ENCODE peak calls at places on chromosomes 11 and 22, in seven cellular contexts. One of them, this sample, is unnamed.
A peak's percentile ranks its signal among the peaks of the same experiment; 100 is the strongest.

GRCh38 chr11:73330569-73331093 is 22.6 kb downstream of the ARHGEF17 start:
- DNase-seq in head of caudate nucleus: no peak
- DNase-seq in uterus: no peak
- DNase-seq in fibroblast of villous mesenchyme: peak; percentile 63
- DNase-seq in GM23248: peak; percentile 69
- DNase-seq in activated naive CD4-positive, alpha-beta T cell: no peak
- DNase-seq in stromal cell of bone marrow: no peak
- DNase-seq in this sample: no peak

GRCh38 chr22:20437253-20438065 is at the start of gene SCARF2:
- DNase-seq in head of caudate nucleus: no peak
- DNase-seq in uterus: peak; percentile 62
- DNase-seq in fibroblast of villous mesenchyme: peak; percentile 67
- DNase-seq in GM23248: peak; percentile 78
- DNase-seq in activated naive CD4-positive, alpha-beta T cell: no peak
- DNase-seq in stromal cell of bone marrow: no peak
- DNase-seq in this sample: no peak

GRCh38 chr11:120863359-120863758 is 160.5 kb upstream of the TBCEL start:
- DNase-seq in head of caudate nucleus: no peak
- DNase-seq in uterus: no peak
- DNase-seq in fibroblast of villous mesenchyme: no peak
- DNase-seq in GM23248: peak; percentile 84
- DNase-seq in activated naive CD4-positive, alpha-beta T cell: no peak
- DNase-seq in stromal cell of bone marrow: peak; percentile 29
- DNase-seq in this sample: no peak

GRCh38 chr22:48708558-48709245 is 1119.0 kb downstream of the BRD1 start:
- DNase-seq in head of caudate nucleus: no peak
- DNase-seq in uterus: no peak
- DNase-seq in fibroblast of villous mesenchyme: no peak
- DNase-seq in GM23248: no peak
- DNase-seq in activated naive CD4-positive, alpha-beta T cell: no peak
- DNase-seq in stromal cell of bone marrow: no peak
- DNase-seq in this sample: no peak

GRCh38 chr22:50302564-50302963 is 4.9 kb downstream of the PLXNB2 start:
- DNase-seq in head of caudate nucleus: no peak
- DNase-seq in uterus: peak; percentile 51
- DNase-seq in fibroblast of villous mesenchyme: no peak
- DNase-seq in GM23248: peak; percentile 17
- DNase-seq in activated naive CD4-positive, alpha-beta T cell: no peak
- DNase-seq in stromal cell of bone marrow: no peak
- DNase-seq in this sample: no peak

GRCh38 chr11:27653990-27654758 is 46.1 kb downstream of the BDNF start:
- DNase-seq in head of caudate nucleus: no peak
- DNase-seq in uterus: no peak
- DNase-seq in fibroblast of villous mesenchyme: no peak
- DNase-seq in GM23248: no peak
- DNase-seq in activated naive CD4-positive, alpha-beta T cell: no peak
- DNase-seq in stromal cell of bone marrow: no peak
- DNase-seq in this sample: no peak

GRCh38 chr11:57323503-57324153 is 1.1 kb downstream of the TNKS1BP1 start:
- DNase-seq in head of caudate nucleus: no peak
- DNase-seq in uterus: no peak
- DNase-seq in fibroblast of villous mesenchyme: no peak
- DNase-seq in GM23248: peak; percentile 83
- DNase-seq in activated naive CD4-positive, alpha-beta T cell: no peak
- DNase-seq in stromal cell of bone marrow: no peak
- DNase-seq in this sample: no peak

GRCh38 chr11:125995313-125995712 is 49.5 kb downstream of the VSIG10L2 start:
- DNase-seq in head of caudate nucleus: peak; percentile 73
- DNase-seq in uterus: no peak
- DNase-seq in fibroblast of villous mesenchyme: no peak
- DNase-seq in GM23248: peak; percentile 64
- DNase-seq in activated naive CD4-positive, alpha-beta T cell: no peak
- DNase-seq in stromal cell of bone marrow: no peak
- DNase-seq in this sample: no peak

GRCh38 chr11:15159085-15159484 is 44.4 kb downstream of the INSC start:
- DNase-seq in head of caudate nucleus: no peak
- DNase-seq in uterus: no peak
- DNase-seq in fibroblast of villous mesenchyme: peak; percentile 37
- DNase-seq in GM23248: peak; percentile 77
- DNase-seq in activated naive CD4-positive, alpha-beta T cell: no peak
- DNase-seq in stromal cell of bone marrow: no peak
- DNase-seq in this sample: peak; percentile 25

GRCh38 chr11:1382429-1382828 is 7.3 kb upstream of the BRSK2 start:
- DNase-seq in head of caudate nucleus: no peak
- DNase-seq in uterus: no peak
- DNase-seq in fibroblast of villous mesenchyme: no peak
- DNase-seq in GM23248: no peak
- DNase-seq in activated naive CD4-positive, alpha-beta T cell: no peak
- DNase-seq in stromal cell of bone marrow: no peak
- DNase-seq in this sample: no peak

GRCh38 chr11:118930152-118930712 is 4.5 kb upstream of the BCL9L start:
- DNase-seq in head of caudate nucleus: peak; percentile 93
- DNase-seq in uterus: peak; percentile 91
- DNase-seq in fibroblast of villous mesenchyme: peak; percentile 79
- DNase-seq in GM23248: peak; percentile 74
- DNase-seq in activated naive CD4-positive, alpha-beta T cell: peak; percentile 78
- DNase-seq in stromal cell of bone marrow: peak; percentile 51
- DNase-seq in this sample: peak; percentile 98

GRCh38 chr22:49967333-49968241 is 7.0 kb downstream of the PIM3 start:
- DNase-seq in head of caudate nucleus: peak; percentile 85
- DNase-seq in uterus: peak; percentile 61
- DNase-seq in fibroblast of villous mesenchyme: peak; percentile 48
- DNase-seq in GM23248: peak; percentile 37
- DNase-seq in activated naive CD4-positive, alpha-beta T cell: no peak
- DNase-seq in stromal cell of bone marrow: no peak
- DNase-seq in this sample: peak; percentile 49

GRCh38 chr11:77113382-77114088 is 10.9 kb downstream of the OMP start:
- DNase-seq in head of caudate nucleus: peak; percentile 75
- DNase-seq in uterus: no peak
- DNase-seq in fibroblast of villous mesenchyme: peak; percentile 33
- DNase-seq in GM23248: peak; percentile 62
- DNase-seq in activated naive CD4-positive, alpha-beta T cell: no peak
- DNase-seq in stromal cell of bone marrow: peak; percentile 20
- DNase-seq in this sample: peak; percentile 41

This sample was measured in ELF-1.